ENCODE peak calls at places on chromosomes 11 and 22, in six cellular contexts. I, K, G, M, L and O are unnamed samples.

GRCh38 chr22:19974233-19974861 is 32.7 kb upstream of the TXNRD2 start:
- DNase-seq in I (no peak), K (peak), G (peak), M (peak), L (peak), O (peak)

GRCh38 chr22:28813772-28814518 is 13.6 kb upstream of the XBP1 start:
- DNase-seq in I (no peak), K (peak), G (no peak), M (no peak), L (peak), O (no peak)

GRCh38 chr11:114928260-114928870 is 250.0 kb downstream of the NXPE2 start:
- DNase-seq in I (no peak), K (no peak), G (no peak), M (no peak), L (no peak), O (no peak)

GRCh38 chr11:665707-666281 is 28.7 kb downstream of the DRD4 start:
- DNase-seq in I (no peak), K (no peak), G (no peak), M (peak), L (peak), O (peak)

GRCh38 chr11:42175203-42175602 is 715.8 kb upstream of the LRRC4C start:
- DNase-seq in I (no peak), K (no peak), G (no peak), M (no peak), L (peak), O (peak)

GRCh38 chr11:97937501-97937900 is 1083.2 kb upstream of the CNTN5 start:
- DNase-seq in I (no peak), K (no peak), G (no peak), M (no peak), L (peak), O (no peak)

GRCh38 chr11:1072116-1072820 is 2.4 kb upstream of the MUC2 start:
- DNase-seq in I (peak), K (peak), G (no peak), M (no peak), L (peak), O (no peak)

GRCh38 chr11:73894725-73895335 is 18.0 kb downstream of the PAAF1 start:
- DNase-seq in I (no peak), K (no peak), G (no peak), M (peak), L (no peak), O (peak)

GRCh38 chr11:118318112-118319030 is 13.8 kb downstream of the CD3E start:
- DNase-seq in I (no peak), K (no peak), G (no peak), M (no peak), L (no peak), O (no peak)

GRCh38 chr22:41367680-41368542 is 13.8 kb upstream of the TEF start:
- DNase-seq in I (no peak), K (no peak), G (no peak), M (no peak), L (peak), O (peak)

GRCh38 chr11:101129203-101129943 is at the start of gene PGR:
- DNase-seq in I (no peak), K (no peak), G (no peak), M (no peak), L (no peak), O (peak)

GRCh38 chr22:23035557-23036277 is 34.6 kb upstream of the GNAZ start:
- DNase-seq in I (no peak), K (no peak), G (peak), M (no peak), L (no peak), O (no peak)

GRCh38 chr11:126035718-126036117 is 26.9 kb downstream of the CDON start:
- DNase-seq in I (no peak), K (no peak), G (no peak), M (no peak), L (no peak), O (no peak)

GRCh38 chr11:111603633-111604130 is 1.4 kb downstream of the SIK2 start:
- DNase-seq in I (no peak), K (no peak), G (no peak), M (no peak), L (peak), O (no peak)

GRCh38 chr11:98725471-98725870 is 295.3 kb upstream of the CNTN5 start:
- DNase-seq in I (no peak), K (no peak), G (no peak), M (no peak), L (no peak), O (no peak)

GRCh38 chr11:33701831-33702230 is 1.2 kb upstream of the C11orf91 start:
- DNase-seq in I (no peak), K (no peak), G (no peak), M (peak), L (peak), O (peak)

GRCh38 chr11:8603696-8604077 is 9.7 kb upstream of the STK33 start:
- DNase-seq in I (no peak), K (no peak), G (no peak), M (no peak), L (no peak), O (no peak)

GRCh38 chr22:43996170-43996980 is 27.7 kb upstream of the PARVB start:
- DNase-seq in I (peak), K (peak), G (peak), M (no peak), L (no peak), O (no peak)

GRCh38 chr11:118930152-118930712 is 4.5 kb upstream of the BCL9L start:
- DNase-seq in I (peak), K (peak), G (peak), M (peak), L (peak), O (peak)

GRCh38 chr22:46072981-46073682 is 77.2 kb upstream of the PPARA start:
- DNase-seq in I (peak), K (peak), G (no peak), M (no peak), L (no peak), O (no peak)